ENCODE peak calls at places on chromosomes 4 and X, in eight cellular contexts. H is fibroblast of the conjunctiva; F is GM13977; B is stimulated activated CD4-positive, alpha-beta T cell treated with anti-CD3 and anti-CD28 coated beads, Interleukin-12 subunit alpha, Interleukin-12 subunit beta, amount 100 ng/mL, for 4 hours; I is hepatocyte; N is globus pallidus; P is NCI-H1105; G is renal cortical epithelial cell. J is an unnamed sample.

GRCh38 chr4:113436360-113436759 is 325.2 kb downstream of the CAMK2D start:
- DNase-seq in H (peak; percentile 78), F (no peak), B (no peak), I (no peak), N (no peak), P (no peak), G (peak; percentile 25), J (no peak)

GRCh38 chrX:125205918-125206665 is 113.6 kb upstream of the TEX13C start:
- DNase-seq in H (no peak), F (no peak), B (no peak), I (peak; percentile 41), N (no peak), P (peak; percentile 42), G (peak; percentile 51), J (no peak)

GRCh38 chr4:139084425-139085093 is 69.0 kb downstream of the NOCT start:
- DNase-seq in H (no peak), F (peak; percentile 17), B (no peak), I (no peak), N (no peak), P (no peak), G (peak; percentile 30), J (no peak)

GRCh38 chr4:86015412-86016350 is 344.2 kb downstream of the MAPK10 start:
- DNase-seq in H (no peak), F (peak; percentile 16), B (no peak), I (no peak), N (no peak), P (no peak), G (no peak), J (no peak)

GRCh38 chr4:80173387-80173786 is 23.9 kb upstream of the PRDM8 start:
- DNase-seq in H (no peak), F (peak; percentile 12), B (no peak), I (no peak), N (no peak), P (no peak), G (peak; percentile 86), J (peak; percentile 3)

GRCh38 chr4:152454398-152455011 is 81.4 kb downstream of the FBXW7 start:
- DNase-seq in H (peak; percentile 21), F (peak; percentile 19), B (no peak), I (peak; percentile 17), N (peak; percentile 3), P (no peak), G (peak; percentile 69), J (no peak)

GRCh38 chr4:61838072-61838471 is 637.9 kb downstream of the ADGRL3 start:
- DNase-seq in H (no peak), F (no peak), B (no peak), I (no peak), N (no peak), P (no peak), G (peak; percentile 4), J (no peak)

GRCh38 chr4:17301869-17302268 is 210.0 kb downstream of the QDPR start:
- DNase-seq in H (no peak), F (no peak), B (no peak), I (no peak), N (no peak), P (no peak), G (no peak), J (no peak)

GRCh38 chrX:123859828-123860505 is at the start of gene XIAP:
- DNase-seq in H (peak; percentile 83), F (peak; percentile 88), B (peak; percentile 48), I (peak; percentile 89), N (peak; percentile 79), P (peak; percentile 73), G (peak; percentile 70), J (peak; percentile 51)

GRCh38 chr4:112952301-112952700 is 97.2 kb upstream of the ANK2 start:
- DNase-seq in H (no peak), F (no peak), B (no peak), I (no peak), N (peak; percentile 86), P (no peak), G (no peak), J (no peak)

GRCh38 chr4:121428721-121429120 is 47.9 kb upstream of the QRFPR start:
- DNase-seq in H (peak; percentile 13), F (no peak), B (no peak), I (no peak), N (no peak), P (no peak), G (peak; percentile 35), J (no peak)

GRCh38 chr4:57850141-57850540 is 740.0 kb upstream of the IGFBP7 start:
- DNase-seq in H (no peak), F (no peak), B (no peak), I (no peak), N (no peak), P (no peak), G (no peak), J (no peak)

GRCh38 chr4:3865986-3866812 is 100.0 kb downstream of the ADRA2C start:
- DNase-seq in H (no peak), F (no peak), B (no peak), I (no peak), N (no peak), P (no peak), G (no peak), J (no peak)

GRCh38 chr4:168631241-168632151 is 134.6 kb downstream of the PALLD start:
- DNase-seq in H (no peak), F (no peak), B (no peak), I (peak; percentile 89), N (peak; percentile 11), P (peak; percentile 23), G (peak; percentile 43), J (no peak)

GRCh38 chr4:143437476-143437875 is 76.0 kb upstream of the SMARCA5 start:
- DNase-seq in H (no peak), F (no peak), B (no peak), I (no peak), N (no peak), P (no peak), G (peak; percentile 38), J (no peak)

GRCh38 chr4:53951414-53951813 is 113.0 kb downstream of the CHIC2 start:
- DNase-seq in H (no peak), F (no peak), B (no peak), I (no peak), N (no peak), P (no peak), G (no peak), J (no peak)

J was measured in effector CD8-positive, alpha-beta T cell.